ENCODE peak calls at places on chromosomes 11 and 22, in seven cellular contexts. One of them, this sample, is unnamed.

GRCh38 chr11:64876226-64876750 is 2.1 kb downstream of the EHD1 start:
- DNase-seq in naive thymus-derived CD4-positive, alpha-beta T cell: no peak
- DNase-seq in GM12865: no peak
- DNase-seq in spleen: peak
- DNase-seq in lower leg skin: no peak
- DNase-seq in tibial nerve: no peak
- DNase-seq in A549: no peak
- DNase-seq in this sample: no peak

GRCh38 chr11:74465291-74465708 is 2.0 kb downstream of the KCNE3 start:
- DNase-seq in lower leg skin: no peak
- DNase-seq in naive thymus-derived CD4-positive, alpha-beta T cell: no peak
- DNase-seq in tibial nerve: no peak
- DNase-seq in A549: no peak
- DNase-seq in spleen: no peak
- DNase-seq in GM12865: no peak
- DNase-seq in this sample: no peak

GRCh38 chr11:63560506-63561179 is 2.5 kb downstream of the PLAAT2 start:
- DNase-seq in tibial nerve: no peak
- DNase-seq in A549: no peak
- DNase-seq in GM12865: no peak
- DNase-seq in naive thymus-derived CD4-positive, alpha-beta T cell: peak
- DNase-seq in lower leg skin: no peak
- DNase-seq in spleen: no peak
- DNase-seq in this sample: no peak

GRCh38 chr22:19886605-19887250 is 32.1 kb upstream of the GNB1L start:
- DNase-seq in GM12865: no peak
- DNase-seq in A549: no peak
- DNase-seq in tibial nerve: no peak
- DNase-seq in naive thymus-derived CD4-positive, alpha-beta T cell: peak
- DNase-seq in spleen: peak
- DNase-seq in lower leg skin: no peak
- DNase-seq in this sample: peak

GRCh38 chr11:90476442-90477007 is 253.7 kb upstream of the CHORDC1 start:
- DNase-seq in A549: no peak
- DNase-seq in tibial nerve: peak
- DNase-seq in naive thymus-derived CD4-positive, alpha-beta T cell: no peak
- DNase-seq in spleen: no peak
- DNase-seq in lower leg skin: peak
- DNase-seq in GM12865: peak
- DNase-seq in this sample: peak

GRCh38 chr11:116192509-116193206 is 580.1 kb downstream of the BUD13 start:
- DNase-seq in lower leg skin: no peak
- DNase-seq in A549: no peak
- DNase-seq in spleen: peak
- DNase-seq in tibial nerve: no peak
- DNase-seq in naive thymus-derived CD4-positive, alpha-beta T cell: no peak
- DNase-seq in GM12865: no peak
- DNase-seq in this sample: no peak

GRCh38 chr11:34787899-34788298 is 128.3 kb downstream of the APIP start:
- DNase-seq in tibial nerve: no peak
- DNase-seq in A549: no peak
- DNase-seq in naive thymus-derived CD4-positive, alpha-beta T cell: no peak
- DNase-seq in spleen: no peak
- DNase-seq in GM12865: no peak
- DNase-seq in lower leg skin: no peak
- DNase-seq in this sample: peak

GRCh38 chr11:104581246-104581980 is 316.8 kb downstream of the CASP12 start:
- DNase-seq in lower leg skin: no peak
- DNase-seq in A549: no peak
- DNase-seq in tibial nerve: no peak
- DNase-seq in GM12865: no peak
- DNase-seq in spleen: no peak
- DNase-seq in naive thymus-derived CD4-positive, alpha-beta T cell: no peak
- DNase-seq in this sample: no peak

GRCh38 chr22:45192701-45193187 is 29.0 kb downstream of the NUP50 start:
- DNase-seq in tibial nerve: no peak
- DNase-seq in lower leg skin: peak
- DNase-seq in naive thymus-derived CD4-positive, alpha-beta T cell: no peak
- DNase-seq in GM12865: no peak
- DNase-seq in spleen: peak
- DNase-seq in A549: no peak
- DNase-seq in this sample: peak

GRCh38 chr11:16791494-16791961 is 53.1 kb downstream of the C11orf58 start:
- DNase-seq in spleen: peak
- DNase-seq in GM12865: no peak
- DNase-seq in naive thymus-derived CD4-positive, alpha-beta T cell: no peak
- DNase-seq in lower leg skin: peak
- DNase-seq in A549: peak
- DNase-seq in tibial nerve: peak
- DNase-seq in this sample: peak

GRCh38 chr22:48921411-48921903 is 906.2 kb downstream of the BRD1 start:
- DNase-seq in lower leg skin: no peak
- DNase-seq in GM12865: no peak
- DNase-seq in naive thymus-derived CD4-positive, alpha-beta T cell: no peak
- DNase-seq in A549: no peak
- DNase-seq in spleen: no peak
- DNase-seq in tibial nerve: no peak
- DNase-seq in this sample: no peak

GRCh38 chr11:128734439-128735224 is 40.8 kb downstream of the FLI1 start:
- DNase-seq in tibial nerve: peak
- DNase-seq in GM12865: peak
- DNase-seq in A549: no peak
- DNase-seq in naive thymus-derived CD4-positive, alpha-beta T cell: no peak
- DNase-seq in spleen: peak
- DNase-seq in lower leg skin: no peak
- DNase-seq in this sample: no peak

GRCh38 chr11:76773921-76774361 is 9.2 kb upstream of the TSKU start:
- DNase-seq in spleen: peak
- DNase-seq in GM12865: no peak
- DNase-seq in lower leg skin: peak
- DNase-seq in naive thymus-derived CD4-positive, alpha-beta T cell: no peak
- DNase-seq in A549: no peak
- DNase-seq in tibial nerve: peak
- DNase-seq in this sample: no peak

GRCh38 chr22:40181323-40181722 is 3.6 kb downstream of the TNRC6B start:
- DNase-seq in lower leg skin: no peak
- DNase-seq in tibial nerve: no peak
- DNase-seq in GM12865: no peak
- DNase-seq in spleen: no peak
- DNase-seq in naive thymus-derived CD4-positive, alpha-beta T cell: no peak
- DNase-seq in A549: no peak
- DNase-seq in this sample: no peak

GRCh38 chr22:27667121-27667843 is 134.3 kb downstream of the MN1 start:
- DNase-seq in tibial nerve: no peak
- DNase-seq in A549: no peak
- DNase-seq in GM12865: no peak
- DNase-seq in spleen: peak
- DNase-seq in naive thymus-derived CD4-positive, alpha-beta T cell: no peak
- DNase-seq in lower leg skin: no peak
- DNase-seq in this sample: no peak

GRCh38 chr11:26583550-26583949 is 11.5 kb upstream of the MUC15 start:
- DNase-seq in naive thymus-derived CD4-positive, alpha-beta T cell: no peak
- DNase-seq in A549: no peak
- DNase-seq in spleen: no peak
- DNase-seq in lower leg skin: peak
- DNase-seq in tibial nerve: no peak
- DNase-seq in GM12865: no peak
- DNase-seq in this sample: peak

GRCh38 chr22:30906946-30907345 is 61.6 kb downstream of the MORC2 start:
- DNase-seq in spleen: no peak
- DNase-seq in naive thymus-derived CD4-positive, alpha-beta T cell: no peak
- DNase-seq in lower leg skin: no peak
- DNase-seq in GM12865: no peak
- DNase-seq in tibial nerve: no peak
- DNase-seq in A549: no peak
- DNase-seq in this sample: no peak

GRCh38 chr11:89922195-89922660 is at the start of gene TRIM49D1:
- DNase-seq in naive thymus-derived CD4-positive, alpha-beta T cell: no peak
- DNase-seq in lower leg skin: no peak
- DNase-seq in tibial nerve: no peak
- DNase-seq in GM12865: no peak
- DNase-seq in A549: no peak
- DNase-seq in spleen: no peak
- DNase-seq in this sample: no peak

GRCh38 chr22:31286360-31287255 is 5.7 kb downstream of the PIK3IP1 start:
- DNase-seq in spleen: no peak
- DNase-seq in naive thymus-derived CD4-positive, alpha-beta T cell: peak
- DNase-seq in A549: no peak
- DNase-seq in lower leg skin: peak
- DNase-seq in GM12865: peak
- DNase-seq in tibial nerve: peak
- DNase-seq in this sample: peak

GRCh38 chr11:26234451-26234850 is 97.5 kb upstream of the ANO3 start:
- DNase-seq in lower leg skin: no peak
- DNase-seq in tibial nerve: no peak
- DNase-seq in A549: no peak
- DNase-seq in GM12865: no peak
- DNase-seq in naive thymus-derived CD4-positive, alpha-beta T cell: no peak
- DNase-seq in spleen: no peak
- DNase-seq in this sample: no peak

GRCh38 chr11:71420455-71421241 is 27.5 kb downstream of the DHCR7 start:
- DNase-seq in naive thymus-derived CD4-positive, alpha-beta T cell: no peak
- DNase-seq in lower leg skin: no peak
- DNase-seq in GM12865: peak
- DNase-seq in A549: peak
- DNase-seq in spleen: no peak
- DNase-seq in tibial nerve: no peak
- DNase-seq in this sample: peak

GRCh38 chr22:19815093-19815822 is 39.4 kb downstream of the GNB1L start:
- DNase-seq in naive thymus-derived CD4-positive, alpha-beta T cell: no peak
- DNase-seq in spleen: no peak
- DNase-seq in GM12865: no peak
- DNase-seq in lower leg skin: no peak
- DNase-seq in tibial nerve: no peak
- DNase-seq in A549: no peak
- DNase-seq in this sample: no peak

GRCh38 chr11:123221074-123221473 is 26.0 kb upstream of the CLMP start:
- DNase-seq in tibial nerve: no peak
- DNase-seq in GM12865: no peak
- DNase-seq in spleen: no peak
- DNase-seq in lower leg skin: no peak
- DNase-seq in A549: no peak
- DNase-seq in naive thymus-derived CD4-positive, alpha-beta T cell: no peak
- DNase-seq in this sample: peak

GRCh38 chr11:83044958-83045712 is 26.6 kb downstream of the RAB30 start:
- DNase-seq in lower leg skin: no peak
- DNase-seq in tibial nerve: no peak
- DNase-seq in spleen: no peak
- DNase-seq in GM12865: no peak
- DNase-seq in A549: peak
- DNase-seq in naive thymus-derived CD4-positive, alpha-beta T cell: no peak
- DNase-seq in this sample: peak
- H3K4me3 ChIP-seq in lower leg skin: no peak
- H3K4me3 ChIP-seq in tibial nerve: no peak
- H3K4me3 ChIP-seq in spleen: no peak
- H3K4me3 ChIP-seq in GM12865: no peak
- H3K4me3 ChIP-seq in A549: no peak
- H3K4me3 ChIP-seq in naive thymus-derived CD4-positive, alpha-beta T cell: no peak
- H3K4me3 ChIP-seq in this sample: no peak

GRCh38 chr11:102047305-102047924 is at the start of gene CFAP300:
- DNase-seq in GM12865: peak
- DNase-seq in spleen: peak
- DNase-seq in tibial nerve: peak
- DNase-seq in A549: peak
- DNase-seq in naive thymus-derived CD4-positive, alpha-beta T cell: no peak
- DNase-seq in lower leg skin: peak
- DNase-seq in this sample: peak
- H3K4me3 ChIP-seq in GM12865: no peak
- H3K4me3 ChIP-seq in spleen: peak
- H3K4me3 ChIP-seq in tibial nerve: peak
- H3K4me3 ChIP-seq in A549: peak
- H3K4me3 ChIP-seq in naive thymus-derived CD4-positive, alpha-beta T cell: no peak
- H3K4me3 ChIP-seq in lower leg skin: peak
- H3K4me3 ChIP-seq in this sample: peak

DNA sequence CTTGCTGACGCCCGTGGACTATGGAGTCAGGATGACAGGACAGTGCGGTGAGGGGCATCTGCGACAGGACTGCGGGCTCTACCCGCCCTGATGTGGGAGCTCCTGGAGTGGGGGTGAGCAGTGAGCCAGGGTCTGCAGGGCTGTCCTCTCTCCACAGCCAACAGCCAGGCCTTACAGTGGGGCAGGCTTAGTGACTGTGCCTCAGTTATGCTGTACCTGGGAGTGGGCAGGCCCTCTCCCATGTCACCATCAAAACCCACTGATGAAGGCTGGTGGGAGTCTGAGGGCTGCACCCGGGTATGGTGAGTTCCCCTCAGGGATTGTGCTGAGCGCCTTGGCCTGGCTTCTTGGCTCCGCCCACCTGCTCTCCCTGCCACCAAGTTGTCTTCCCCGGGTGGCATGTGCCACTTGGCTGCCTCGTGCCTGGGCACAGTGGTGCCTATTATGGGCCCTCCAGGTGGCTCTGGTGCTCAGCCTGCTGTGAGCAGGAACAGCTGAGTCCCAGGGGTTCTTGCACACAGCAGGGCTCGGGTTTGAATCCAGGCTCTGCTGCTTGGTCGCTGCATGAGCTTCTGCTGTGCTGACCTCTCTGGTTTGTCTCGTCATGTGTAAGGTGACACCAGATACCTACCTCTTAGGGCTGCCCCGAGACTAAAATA is 4.1 kb upstream of the TRIOBP start:
- DNase-seq in A549: no peak
- DNase-seq in lower leg skin: no peak
- DNase-seq in spleen: no peak
- DNase-seq in tibial nerve: no peak
- DNase-seq in naive thymus-derived CD4-positive, alpha-beta T cell: no peak
- DNase-seq in GM12865: no peak
- DNase-seq in this sample: no peak
- H3K4me3 ChIP-seq in A549: no peak
- H3K4me3 ChIP-seq in lower leg skin: no peak
- H3K4me3 ChIP-seq in spleen: no peak
- H3K4me3 ChIP-seq in tibial nerve: no peak
- H3K4me3 ChIP-seq in naive thymus-derived CD4-positive, alpha-beta T cell: no peak
- H3K4me3 ChIP-seq in GM12865: no peak
- H3K4me3 ChIP-seq in this sample: no peak

GRCh38 chr11:394034-394857 is at the start of gene PKP3:
- DNase-seq in GM12865: no peak
- DNase-seq in tibial nerve: no peak
- DNase-seq in naive thymus-derived CD4-positive, alpha-beta T cell: no peak
- DNase-seq in spleen: no peak
- DNase-seq in A549: peak
- DNase-seq in lower leg skin: peak
- DNase-seq in this sample: peak

GRCh38 chr11:396511-396947 is 2.5 kb downstream of the PKP3 start:
- DNase-seq in A549: peak
- DNase-seq in spleen: peak
- DNase-seq in lower leg skin: no peak
- DNase-seq in naive thymus-derived CD4-positive, alpha-beta T cell: no peak
- DNase-seq in GM12865: no peak
- DNase-seq in tibial nerve: no peak
- DNase-seq in this sample: peak

GRCh38 chr11:393219-394033 is 583 bp upstream of the PKP3 start:
- DNase-seq in spleen: no peak
- DNase-seq in GM12865: no peak
- DNase-seq in lower leg skin: peak
- DNase-seq in tibial nerve: no peak
- DNase-seq in A549: peak
- DNase-seq in naive thymus-derived CD4-positive, alpha-beta T cell: no peak
- DNase-seq in this sample: peak

GRCh38 chr11:395866-396265 is 1.9 kb downstream of the PKP3 start:
- DNase-seq in A549: no peak
- DNase-seq in spleen: no peak
- DNase-seq in tibial nerve: no peak
- DNase-seq in lower leg skin: no peak
- DNase-seq in naive thymus-derived CD4-positive, alpha-beta T cell: no peak
- DNase-seq in GM12865: no peak
- DNase-seq in this sample: no peak

GRCh38 chr11:394858-395655 is 1.0 kb downstream of the PKP3 start:
- DNase-seq in lower leg skin: no peak
- DNase-seq in naive thymus-derived CD4-positive, alpha-beta T cell: no peak
- DNase-seq in tibial nerve: no peak
- DNase-seq in A549: no peak
- DNase-seq in GM12865: no peak
- DNase-seq in spleen: no peak
- DNase-seq in this sample: no peak
- H3K4me3 ChIP-seq in lower leg skin: peak
- H3K4me3 ChIP-seq in naive thymus-derived CD4-positive, alpha-beta T cell: no peak
- H3K4me3 ChIP-seq in tibial nerve: no peak
- H3K4me3 ChIP-seq in A549: peak
- H3K4me3 ChIP-seq in GM12865: no peak
- H3K4me3 ChIP-seq in spleen: no peak
- H3K4me3 ChIP-seq in this sample: no peak